ENCODE peak calls at places on chromosomes 2 and 18, in ten cellular contexts. One of them, this sample, is unnamed.

GRCh38 chr2:127104166-127104660 is 2.7 kb downstream of the BIN1 start:
- DNase-seq in foreskin fibroblast: no peak
- DNase-seq in breast epithelium: no peak
- DNase-seq in Caco-2: peak
- DNase-seq in psoas muscle: no peak
- DNase-seq in GM06990: no peak
- DNase-seq in IMR-90: no peak
- DNase-seq in GM23338: no peak
- DNase-seq in upper lobe of right lung: no peak
- DNase-seq in neural progenitor cell: no peak
- DNase-seq in this sample: peak

GRCh38 chr2:188622898-188623297 is 331.2 kb downstream of the GULP1 start:
- DNase-seq in foreskin fibroblast: no peak
- DNase-seq in breast epithelium: no peak
- DNase-seq in Caco-2: no peak
- DNase-seq in psoas muscle: no peak
- DNase-seq in GM06990: no peak
- DNase-seq in IMR-90: no peak
- DNase-seq in GM23338: no peak
- DNase-seq in upper lobe of right lung: no peak
- DNase-seq in neural progenitor cell: no peak
- DNase-seq in this sample: no peak

GRCh38 chr2:103788875-103789715 is 1027.3 kb downstream of the TMEM182 start:
- DNase-seq in foreskin fibroblast: no peak
- DNase-seq in breast epithelium: peak
- DNase-seq in Caco-2: no peak
- DNase-seq in psoas muscle: no peak
- DNase-seq in GM06990: no peak
- DNase-seq in IMR-90: no peak
- DNase-seq in GM23338: peak
- DNase-seq in upper lobe of right lung: peak
- DNase-seq in neural progenitor cell: peak
- DNase-seq in this sample: no peak

GRCh38 chr2:60483400-60483799 is 70.1 kb downstream of the BCL11A start:
- DNase-seq in foreskin fibroblast: peak
- DNase-seq in breast epithelium: no peak
- DNase-seq in Caco-2: no peak
- DNase-seq in psoas muscle: no peak
- DNase-seq in GM06990: no peak
- DNase-seq in IMR-90: peak
- DNase-seq in GM23338: no peak
- DNase-seq in upper lobe of right lung: no peak
- DNase-seq in neural progenitor cell: no peak
- DNase-seq in this sample: no peak

GRCh38 chr2:2188344-2189111 is 142.5 kb downstream of the MYT1L start:
- DNase-seq in foreskin fibroblast: no peak
- DNase-seq in breast epithelium: no peak
- DNase-seq in Caco-2: no peak
- DNase-seq in psoas muscle: no peak
- DNase-seq in GM06990: no peak
- DNase-seq in IMR-90: no peak
- DNase-seq in GM23338: no peak
- DNase-seq in upper lobe of right lung: no peak
- DNase-seq in neural progenitor cell: no peak
- DNase-seq in this sample: no peak

GRCh38 chr18:7872569-7872968 is 305.5 kb downstream of the PTPRM start:
- DNase-seq in foreskin fibroblast: peak
- DNase-seq in breast epithelium: no peak
- DNase-seq in Caco-2: peak
- DNase-seq in psoas muscle: no peak
- DNase-seq in GM06990: no peak
- DNase-seq in IMR-90: peak
- DNase-seq in GM23338: no peak
- DNase-seq in upper lobe of right lung: no peak
- DNase-seq in neural progenitor cell: no peak
- DNase-seq in this sample: no peak

GRCh38 chr2:157839162-157839801 is 36.8 kb downstream of the ACVR1 start:
- DNase-seq in foreskin fibroblast: peak
- DNase-seq in breast epithelium: no peak
- DNase-seq in Caco-2: no peak
- DNase-seq in psoas muscle: peak
- DNase-seq in GM06990: no peak
- DNase-seq in IMR-90: peak
- DNase-seq in GM23338: peak
- DNase-seq in upper lobe of right lung: no peak
- DNase-seq in neural progenitor cell: peak
- DNase-seq in this sample: no peak

GRCh38 chr18:63867368-63867767 is 20.1 kb upstream of the SERPINB2 start:
- DNase-seq in foreskin fibroblast: peak
- DNase-seq in breast epithelium: no peak
- DNase-seq in Caco-2: no peak
- DNase-seq in psoas muscle: no peak
- DNase-seq in GM06990: no peak
- DNase-seq in IMR-90: no peak
- DNase-seq in GM23338: no peak
- DNase-seq in upper lobe of right lung: no peak
- DNase-seq in neural progenitor cell: no peak
- DNase-seq in this sample: no peak

GRCh38 chr18:8469793-8470192 is 139.4 kb upstream of the RAB12 start:
- DNase-seq in foreskin fibroblast: peak
- DNase-seq in breast epithelium: no peak
- DNase-seq in Caco-2: no peak
- DNase-seq in psoas muscle: no peak
- DNase-seq in GM06990: no peak
- DNase-seq in IMR-90: peak
- DNase-seq in GM23338: no peak
- DNase-seq in upper lobe of right lung: no peak
- DNase-seq in neural progenitor cell: no peak
- DNase-seq in this sample: no peak

GRCh38 chr2:218513676-218514075 is 54.5 kb downstream of the USP37 start:
- DNase-seq in foreskin fibroblast: no peak
- DNase-seq in breast epithelium: no peak
- DNase-seq in Caco-2: no peak
- DNase-seq in psoas muscle: no peak
- DNase-seq in GM06990: no peak
- DNase-seq in IMR-90: peak
- DNase-seq in GM23338: no peak
- DNase-seq in upper lobe of right lung: no peak
- DNase-seq in neural progenitor cell: no peak
- DNase-seq in this sample: no peak

GRCh38 chr2:168635065-168635577 is 167.3 kb upstream of the NOSTRIN start:
- DNase-seq in foreskin fibroblast: peak
- DNase-seq in breast epithelium: no peak
- DNase-seq in Caco-2: no peak
- DNase-seq in psoas muscle: peak
- DNase-seq in GM06990: no peak
- DNase-seq in IMR-90: peak
- DNase-seq in GM23338: peak
- DNase-seq in upper lobe of right lung: no peak
- DNase-seq in neural progenitor cell: peak
- DNase-seq in this sample: no peak

GRCh38 chr2:174076040-174076439 is 110.9 kb upstream of the SP3 start:
- DNase-seq in foreskin fibroblast: peak
- DNase-seq in breast epithelium: no peak
- DNase-seq in Caco-2: peak
- DNase-seq in psoas muscle: no peak
- DNase-seq in GM06990: no peak
- DNase-seq in IMR-90: peak
- DNase-seq in GM23338: no peak
- DNase-seq in upper lobe of right lung: no peak
- DNase-seq in neural progenitor cell: no peak
- DNase-seq in this sample: no peak

GRCh38 chr18:8301427-8302172 is 307.6 kb upstream of the RAB12 start:
- DNase-seq in foreskin fibroblast: peak
- DNase-seq in breast epithelium: no peak
- DNase-seq in Caco-2: no peak
- DNase-seq in psoas muscle: no peak
- DNase-seq in GM06990: no peak
- DNase-seq in IMR-90: peak
- DNase-seq in GM23338: no peak
- DNase-seq in upper lobe of right lung: no peak
- DNase-seq in neural progenitor cell: peak
- DNase-seq in this sample: no peak

DNA sequence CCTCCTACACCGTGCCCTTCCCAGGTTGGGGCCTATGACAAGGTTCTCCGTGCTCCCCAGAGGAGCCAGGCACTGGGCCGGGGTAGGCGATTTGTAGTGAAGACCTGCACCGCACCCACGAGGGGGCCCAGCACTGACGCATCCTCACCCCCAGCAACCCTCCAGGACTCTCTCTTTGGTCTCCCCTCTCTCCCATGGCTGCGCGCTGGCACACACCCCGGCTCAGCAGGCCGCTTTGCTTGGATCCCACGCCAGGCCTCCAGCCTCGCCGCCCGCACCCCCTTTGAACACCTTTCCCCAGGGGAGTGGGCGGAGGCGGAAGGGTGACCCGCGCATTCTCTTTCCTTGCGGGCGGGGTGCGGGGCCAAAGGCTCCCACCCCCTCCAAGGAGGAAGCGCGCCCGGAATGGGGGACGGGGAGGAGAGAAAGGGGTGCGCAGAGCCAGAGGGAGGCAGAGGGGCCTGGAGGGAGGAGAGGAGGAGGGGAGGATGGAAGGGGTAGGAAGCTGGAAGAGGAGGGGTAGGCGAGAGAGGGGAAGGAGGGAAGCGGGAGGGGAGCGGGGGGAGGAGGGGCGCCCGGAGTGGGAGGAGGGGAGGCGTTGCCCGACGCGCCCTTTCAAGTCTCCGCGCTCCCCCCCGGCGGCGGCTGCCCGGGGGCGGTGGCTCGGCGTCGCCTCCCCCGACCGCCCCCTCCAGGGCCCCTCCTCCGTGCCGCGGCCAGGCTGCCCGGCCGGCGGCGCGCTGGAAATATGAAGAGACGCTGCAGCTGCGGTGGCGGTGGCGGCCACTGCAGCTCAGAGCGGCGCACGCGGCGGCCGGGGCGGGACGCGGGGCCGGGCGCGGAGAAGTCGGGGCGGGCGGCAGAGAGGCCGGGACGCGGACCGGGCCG is at the start of gene APCDD1:
- DNase-seq in foreskin fibroblast: peak
- DNase-seq in breast epithelium: no peak
- DNase-seq in Caco-2: no peak
- DNase-seq in psoas muscle: peak
- DNase-seq in GM06990: no peak
- DNase-seq in IMR-90: no peak
- DNase-seq in GM23338: peak
- DNase-seq in upper lobe of right lung: peak
- DNase-seq in neural progenitor cell: peak
- DNase-seq in this sample: no peak
- H3K4me3 ChIP-seq in foreskin fibroblast: peak
- H3K4me3 ChIP-seq in breast epithelium: peak
- H3K4me3 ChIP-seq in Caco-2: peak
- H3K4me3 ChIP-seq in psoas muscle: peak
- H3K4me3 ChIP-seq in GM06990: no peak
- H3K4me3 ChIP-seq in IMR-90: peak
- H3K4me3 ChIP-seq in GM23338: peak
- H3K4me3 ChIP-seq in upper lobe of right lung: peak
- H3K4me3 ChIP-seq in neural progenitor cell: peak
- H3K4me3 ChIP-seq in this sample: peak

DNA sequence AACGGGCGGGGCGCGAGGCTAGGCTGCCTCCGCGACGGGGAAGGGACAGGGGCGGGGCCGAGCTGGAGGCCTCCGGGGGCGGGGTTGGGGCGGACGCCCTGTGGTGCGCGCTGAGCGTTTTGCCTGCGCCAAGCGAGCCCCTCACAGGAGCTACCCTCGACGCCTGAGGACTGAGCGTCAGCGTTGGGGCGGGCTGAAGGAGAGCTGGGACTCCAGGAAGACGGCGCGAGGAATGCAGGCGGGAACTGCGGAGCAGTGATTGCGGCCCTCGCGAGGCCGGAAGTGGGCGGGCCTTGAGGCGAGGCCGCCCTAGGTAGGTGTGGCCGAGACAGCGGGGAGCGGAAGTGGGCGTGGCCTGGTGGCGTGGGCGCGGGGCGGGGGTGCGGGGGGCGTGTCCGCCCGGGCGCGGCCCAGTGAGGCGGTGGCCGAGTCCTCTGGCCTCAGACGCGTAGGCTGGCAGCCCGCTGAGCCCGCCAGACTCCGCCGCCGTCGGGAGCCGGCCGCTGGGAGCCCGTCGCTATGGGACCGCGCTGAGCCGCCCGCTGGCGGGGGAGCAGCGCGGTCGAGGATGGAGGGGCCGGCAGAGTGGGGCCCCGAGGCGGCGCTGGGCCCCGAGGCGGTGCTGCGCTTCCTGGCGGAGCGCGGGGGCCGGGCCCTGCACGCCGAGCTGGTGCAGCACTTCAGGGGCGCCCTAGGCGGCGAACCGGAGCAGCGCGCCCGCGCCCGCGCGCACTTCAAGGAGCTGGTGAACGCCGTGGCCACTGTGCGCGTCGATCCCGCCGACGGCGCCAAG is at the start of the genes SEPTIN10 and SOWAHC:
- DNase-seq in foreskin fibroblast: peak
- DNase-seq in breast epithelium: peak
- DNase-seq in Caco-2: peak
- DNase-seq in psoas muscle: peak
- DNase-seq in GM06990: peak
- DNase-seq in IMR-90: peak
- DNase-seq in GM23338: peak
- DNase-seq in upper lobe of right lung: peak
- DNase-seq in neural progenitor cell: peak
- DNase-seq in this sample: peak
- H3K4me3 ChIP-seq in foreskin fibroblast: peak
- H3K4me3 ChIP-seq in breast epithelium: peak
- H3K4me3 ChIP-seq in Caco-2: peak
- H3K4me3 ChIP-seq in psoas muscle: peak
- H3K4me3 ChIP-seq in GM06990: no peak
- H3K4me3 ChIP-seq in IMR-90: peak
- H3K4me3 ChIP-seq in GM23338: peak
- H3K4me3 ChIP-seq in upper lobe of right lung: peak
- H3K4me3 ChIP-seq in neural progenitor cell: peak
- H3K4me3 ChIP-seq in this sample: peak

GRCh38 chr2:216634317-216635148 is 1.3 kb downstream of the IGFBP2 start:
- DNase-seq in foreskin fibroblast: peak
- DNase-seq in breast epithelium: no peak
- DNase-seq in Caco-2: no peak
- DNase-seq in psoas muscle: no peak
- DNase-seq in GM06990: no peak
- DNase-seq in IMR-90: no peak
- DNase-seq in GM23338: no peak
- DNase-seq in upper lobe of right lung: no peak
- DNase-seq in neural progenitor cell: peak
- DNase-seq in this sample: no peak
- H3K4me3 ChIP-seq in foreskin fibroblast: peak
- H3K4me3 ChIP-seq in breast epithelium: peak
- H3K4me3 ChIP-seq in Caco-2: peak
- H3K4me3 ChIP-seq in psoas muscle: peak
- H3K4me3 ChIP-seq in GM06990: no peak
- H3K4me3 ChIP-seq in IMR-90: peak
- H3K4me3 ChIP-seq in GM23338: peak
- H3K4me3 ChIP-seq in upper lobe of right lung: peak
- H3K4me3 ChIP-seq in neural progenitor cell: peak
- H3K4me3 ChIP-seq in this sample: peak

GRCh38 chr2:24083567-24084385 is 858 bp downstream of the TP53I3 start:
- DNase-seq in foreskin fibroblast: peak
- DNase-seq in breast epithelium: no peak
- DNase-seq in Caco-2: peak
- DNase-seq in psoas muscle: no peak
- DNase-seq in GM06990: peak
- DNase-seq in IMR-90: peak
- DNase-seq in GM23338: peak
- DNase-seq in upper lobe of right lung: peak
- DNase-seq in neural progenitor cell: peak
- DNase-seq in this sample: peak
- H3K4me3 ChIP-seq in foreskin fibroblast: peak
- H3K4me3 ChIP-seq in breast epithelium: peak
- H3K4me3 ChIP-seq in Caco-2: peak
- H3K4me3 ChIP-seq in psoas muscle: peak
- H3K4me3 ChIP-seq in GM06990: peak
- H3K4me3 ChIP-seq in IMR-90: peak
- H3K4me3 ChIP-seq in GM23338: peak
- H3K4me3 ChIP-seq in upper lobe of right lung: peak
- H3K4me3 ChIP-seq in neural progenitor cell: peak
- H3K4me3 ChIP-seq in this sample: peak

GRCh38 chr18:76412010-76412817 is 82.8 kb downstream of the ZNF516 start:
- DNase-seq in foreskin fibroblast: peak
- DNase-seq in breast epithelium: no peak
- DNase-seq in Caco-2: no peak
- DNase-seq in psoas muscle: no peak
- DNase-seq in GM06990: no peak
- DNase-seq in IMR-90: no peak
- DNase-seq in GM23338: no peak
- DNase-seq in upper lobe of right lung: no peak
- DNase-seq in neural progenitor cell: no peak
- DNase-seq in this sample: no peak
- H3K4me3 ChIP-seq in foreskin fibroblast: no peak
- H3K4me3 ChIP-seq in breast epithelium: no peak
- H3K4me3 ChIP-seq in Caco-2: no peak
- H3K4me3 ChIP-seq in psoas muscle: no peak
- H3K4me3 ChIP-seq in GM06990: no peak
- H3K4me3 ChIP-seq in IMR-90: no peak
- H3K4me3 ChIP-seq in GM23338: no peak
- H3K4me3 ChIP-seq in upper lobe of right lung: no peak
- H3K4me3 ChIP-seq in neural progenitor cell: no peak
- H3K4me3 ChIP-seq in this sample: no peak